ENCODE peak calls at places on chromosome 3, in seven cellular contexts. One of them, this sample, is unnamed.

GRCh38 chr3:109356442-109357155 is 19.3 kb upstream of the DPPA4 start:
- DNase-seq in sciatic nerve: no peak
- DNase-seq in skeletal muscle cell: no peak
- DNase-seq in cardiac fibroblast: no peak
- DNase-seq in amygdala: no peak
- DNase-seq in frontal cortex: no peak
- DNase-seq in AG20443: no peak
- DNase-seq in this sample: no peak

GRCh38 chr3:162391301-162391700 is 894.7 kb downstream of the OTOL1 start:
- DNase-seq in sciatic nerve: no peak
- DNase-seq in skeletal muscle cell: no peak
- DNase-seq in cardiac fibroblast: peak; percentile 20
- DNase-seq in frontal cortex: no peak
- DNase-seq in amygdala: no peak
- DNase-seq in AG20443: peak; percentile 25
- DNase-seq in this sample: no peak

GRCh38 chr3:161371441-161372320 is at the start of gene SPTSSB:
- DNase-seq in AG20443: peak; percentile 55
- DNase-seq in amygdala: peak; percentile 44
- DNase-seq in skeletal muscle cell: no peak
- DNase-seq in cardiac fibroblast: peak; percentile 13
- DNase-seq in frontal cortex: no peak
- DNase-seq in sciatic nerve: peak; percentile 58
- DNase-seq in this sample: no peak

GRCh38 chr3:114418107-114418506 is 124.3 kb downstream of the TIGIT start:
- DNase-seq in frontal cortex: no peak
- DNase-seq in amygdala: no peak
- DNase-seq in skeletal muscle cell: no peak
- DNase-seq in cardiac fibroblast: no peak
- DNase-seq in sciatic nerve: no peak
- DNase-seq in AG20443: no peak
- DNase-seq in this sample: no peak

GRCh38 chr3:138188013-138188352 is 882 bp downstream of the ARMC8 start:
- DNase-seq in sciatic nerve: no peak
- DNase-seq in frontal cortex: no peak
- DNase-seq in AG20443: no peak
- DNase-seq in cardiac fibroblast: peak; percentile 68
- DNase-seq in amygdala: no peak
- DNase-seq in skeletal muscle cell: peak; percentile 70
- DNase-seq in this sample: no peak

GRCh38 chr3:148074916-148075315 is 622.8 kb upstream of the AGTR1 start:
- DNase-seq in amygdala: no peak
- DNase-seq in AG20443: no peak
- DNase-seq in skeletal muscle cell: no peak
- DNase-seq in cardiac fibroblast: no peak
- DNase-seq in sciatic nerve: no peak
- DNase-seq in frontal cortex: no peak
- DNase-seq in this sample: no peak

GRCh38 chr3:59563072-59563605 is 513.3 kb upstream of the CFAP20DC start:
- DNase-seq in amygdala: no peak
- DNase-seq in cardiac fibroblast: no peak
- DNase-seq in sciatic nerve: no peak
- DNase-seq in AG20443: peak; percentile 48
- DNase-seq in skeletal muscle cell: no peak
- DNase-seq in frontal cortex: no peak
- DNase-seq in this sample: no peak

GRCh38 chr3:78951546-78951945 is 816.3 kb downstream of the ROBO1 start:
- DNase-seq in skeletal muscle cell: peak; percentile 13
- DNase-seq in cardiac fibroblast: no peak
- DNase-seq in frontal cortex: no peak
- DNase-seq in amygdala: no peak
- DNase-seq in AG20443: no peak
- DNase-seq in sciatic nerve: no peak
- DNase-seq in this sample: no peak

GRCh38 chr3:60323651-60324050 is 927.6 kb downstream of the FHIT start:
- DNase-seq in sciatic nerve: no peak
- DNase-seq in amygdala: no peak
- DNase-seq in frontal cortex: no peak
- DNase-seq in skeletal muscle cell: no peak
- DNase-seq in cardiac fibroblast: no peak
- DNase-seq in AG20443: no peak
- DNase-seq in this sample: no peak

GRCh38 chr3:102841866-102842265 is 407.1 kb downstream of the ZPLD1 start:
- DNase-seq in AG20443: no peak
- DNase-seq in frontal cortex: no peak
- DNase-seq in skeletal muscle cell: no peak
- DNase-seq in cardiac fibroblast: no peak
- DNase-seq in amygdala: no peak
- DNase-seq in sciatic nerve: no peak
- DNase-seq in this sample: no peak

GRCh38 chr3:170425491-170426239 is 7.0 kb downstream of the CLDN11 start:
- DNase-seq in skeletal muscle cell: no peak
- DNase-seq in AG20443: no peak
- DNase-seq in sciatic nerve: no peak
- DNase-seq in cardiac fibroblast: no peak
- DNase-seq in amygdala: peak; percentile 54
- DNase-seq in frontal cortex: no peak
- DNase-seq in this sample: peak; percentile 89

GRCh38 chr3:168100777-168101492 is 5.2 kb upstream of the GOLIM4 start:
- DNase-seq in sciatic nerve: no peak
- DNase-seq in cardiac fibroblast: no peak
- DNase-seq in skeletal muscle cell: no peak
- DNase-seq in AG20443: peak; percentile 14
- DNase-seq in amygdala: no peak
- DNase-seq in frontal cortex: no peak
- DNase-seq in this sample: no peak

GRCh38 chr3:46538803-46539442 is 27.2 kb downstream of the LRRC2 start:
- DNase-seq in frontal cortex: no peak
- DNase-seq in sciatic nerve: peak; percentile 64
- DNase-seq in amygdala: peak; percentile 24
- DNase-seq in cardiac fibroblast: peak; percentile 41
- DNase-seq in AG20443: peak; percentile 78
- DNase-seq in skeletal muscle cell: peak; percentile 52
- DNase-seq in this sample: peak; percentile 5

GRCh38 chr3:120487079-120487693 is 36.4 kb upstream of the FSTL1 start:
- DNase-seq in cardiac fibroblast: peak; percentile 46
- DNase-seq in AG20443: peak; percentile 64
- DNase-seq in frontal cortex: no peak
- DNase-seq in amygdala: no peak
- DNase-seq in skeletal muscle cell: peak; percentile 69
- DNase-seq in sciatic nerve: no peak
- DNase-seq in this sample: no peak

GRCh38 chr3:157282261-157283191 is 122.6 kb upstream of the CCNL1 start:
- DNase-seq in AG20443: peak; percentile 76
- DNase-seq in cardiac fibroblast: peak; percentile 95
- DNase-seq in frontal cortex: no peak
- DNase-seq in skeletal muscle cell: peak; percentile 99
- DNase-seq in sciatic nerve: no peak
- DNase-seq in amygdala: no peak
- DNase-seq in this sample: no peak

GRCh38 chr3:98994128-98994762 is 92.8 kb upstream of the DCBLD2 start:
- DNase-seq in sciatic nerve: no peak
- DNase-seq in skeletal muscle cell: no peak
- DNase-seq in cardiac fibroblast: peak; percentile 84
- DNase-seq in amygdala: no peak
- DNase-seq in AG20443: peak; percentile 28
- DNase-seq in frontal cortex: peak; percentile 5
- DNase-seq in this sample: peak; percentile 56

GRCh38 chr3:67006460-67006859 is 8.4 kb downstream of the KBTBD8 start:
- DNase-seq in sciatic nerve: no peak
- DNase-seq in frontal cortex: no peak
- DNase-seq in cardiac fibroblast: peak; percentile 24
- DNase-seq in amygdala: no peak
- DNase-seq in AG20443: no peak
- DNase-seq in skeletal muscle cell: no peak
- DNase-seq in this sample: no peak

GRCh38 chr3:185402561-185402960 is 39.6 kb downstream of the MAP3K13 start:
- DNase-seq in cardiac fibroblast: peak; percentile 78
- DNase-seq in AG20443: peak; percentile 44
- DNase-seq in sciatic nerve: no peak
- DNase-seq in skeletal muscle cell: peak; percentile 47
- DNase-seq in amygdala: no peak
- DNase-seq in frontal cortex: no peak
- DNase-seq in this sample: no peak

GRCh38 chr3:104316118-104316517 is 1050.6 kb upstream of the ALCAM start:
- DNase-seq in AG20443: peak; percentile 17
- DNase-seq in sciatic nerve: no peak
- DNase-seq in skeletal muscle cell: peak; percentile 3
- DNase-seq in frontal cortex: no peak
- DNase-seq in amygdala: no peak
- DNase-seq in cardiac fibroblast: no peak
- DNase-seq in this sample: no peak

GRCh38 chr3:53331871-53332270 is 15.5 kb downstream of the DCP1A start:
- DNase-seq in amygdala: no peak
- DNase-seq in frontal cortex: no peak
- DNase-seq in cardiac fibroblast: no peak
- DNase-seq in AG20443: no peak
- DNase-seq in skeletal muscle cell: no peak
- DNase-seq in sciatic nerve: no peak
- DNase-seq in this sample: no peak

GRCh38 chr3:35448121-35448520 is 191.2 kb upstream of the ARPP21 start:
- DNase-seq in cardiac fibroblast: no peak
- DNase-seq in AG20443: no peak
- DNase-seq in sciatic nerve: no peak
- DNase-seq in frontal cortex: no peak
- DNase-seq in skeletal muscle cell: no peak
- DNase-seq in amygdala: no peak
- DNase-seq in this sample: no peak

GRCh38 chr3:179967622-179968021 is 69.1 kb downstream of the PEX5L start:
- DNase-seq in AG20443: no peak
- DNase-seq in amygdala: no peak
- DNase-seq in frontal cortex: no peak
- DNase-seq in cardiac fibroblast: no peak
- DNase-seq in skeletal muscle cell: peak; percentile 22
- DNase-seq in sciatic nerve: no peak
- DNase-seq in this sample: no peak

GRCh38 chr3:115301364-115301860 is 154.3 kb upstream of the ZBTB20 start:
- DNase-seq in sciatic nerve: no peak
- DNase-seq in skeletal muscle cell: no peak
- DNase-seq in amygdala: no peak
- DNase-seq in cardiac fibroblast: no peak
- DNase-seq in AG20443: no peak
- DNase-seq in frontal cortex: no peak
- DNase-seq in this sample: no peak

GRCh38 chr3:194487289-194488006 is 646 bp upstream of the ATP13A3 start:
- DNase-seq in AG20443: no peak
- DNase-seq in skeletal muscle cell: no peak
- DNase-seq in amygdala: no peak
- DNase-seq in sciatic nerve: peak; percentile 78
- DNase-seq in frontal cortex: no peak
- DNase-seq in cardiac fibroblast: peak; percentile 65
- DNase-seq in this sample: no peak

GRCh38 chr3:52022323-52023100 is 26.8 kb upstream of the RPL29 start:
- DNase-seq in skeletal muscle cell: no peak
- DNase-seq in sciatic nerve: no peak
- DNase-seq in frontal cortex: no peak
- DNase-seq in AG20443: peak; percentile 71
- DNase-seq in amygdala: no peak
- DNase-seq in cardiac fibroblast: no peak
- DNase-seq in this sample: no peak

GRCh38 chr3:14569474-14569873 is 29.3 kb upstream of the GRIP2 start:
- DNase-seq in amygdala: no peak
- DNase-seq in frontal cortex: no peak
- DNase-seq in sciatic nerve: no peak
- DNase-seq in cardiac fibroblast: no peak
- DNase-seq in AG20443: no peak
- DNase-seq in skeletal muscle cell: no peak
- DNase-seq in this sample: no peak

GRCh38 chr3:165466856-165467255 is 270.7 kb upstream of the SLITRK3 start:
- DNase-seq in sciatic nerve: no peak
- DNase-seq in cardiac fibroblast: peak; percentile 21
- DNase-seq in skeletal muscle cell: no peak
- DNase-seq in frontal cortex: no peak
- DNase-seq in AG20443: no peak
- DNase-seq in amygdala: no peak
- DNase-seq in this sample: no peak

GRCh38 chr3:161163297-161163696 is 57.8 kb upstream of the NMD3 start:
- DNase-seq in AG20443: peak; percentile 35
- DNase-seq in cardiac fibroblast: peak; percentile 83
- DNase-seq in amygdala: no peak
- DNase-seq in sciatic nerve: no peak
- DNase-seq in frontal cortex: no peak
- DNase-seq in skeletal muscle cell: peak; percentile 91
- DNase-seq in this sample: no peak

GRCh38 chr3:55489804-55490132 is 2.7 kb upstream of the WNT5A start:
- DNase-seq in sciatic nerve: no peak
- DNase-seq in skeletal muscle cell: no peak
- DNase-seq in amygdala: no peak
- DNase-seq in cardiac fibroblast: no peak
- DNase-seq in frontal cortex: no peak
- DNase-seq in AG20443: no peak
- DNase-seq in this sample: no peak

GRCh38 chr3:106829206-106829605 is 548.0 kb upstream of the CCDC54 start:
- DNase-seq in AG20443: no peak
- DNase-seq in sciatic nerve: no peak
- DNase-seq in amygdala: no peak
- DNase-seq in skeletal muscle cell: no peak
- DNase-seq in frontal cortex: no peak
- DNase-seq in cardiac fibroblast: peak; percentile 40
- DNase-seq in this sample: no peak

GRCh38 chr3:184380210-184380626 is 364 bp downstream of the CHRD start:
- DNase-seq in cardiac fibroblast: peak; percentile 46
- DNase-seq in skeletal muscle cell: no peak
- DNase-seq in amygdala: peak; percentile 55
- DNase-seq in sciatic nerve: peak; percentile 88
- DNase-seq in AG20443: peak; percentile 91
- DNase-seq in frontal cortex: peak; percentile 88
- DNase-seq in this sample: peak; percentile 9